ENCODE peak calls at places on chromosomes 2 and 18, in six cellular contexts. S is AG04450; X is stimulated activated naive CD4-positive, alpha-beta T cell; J is naive thymus-derived CD8-positive, alpha-beta T cell; W is right lobe of liver; G is sigmoid colon. Y is an unnamed sample.
A peak's percentile ranks its signal among the peaks of the same experiment; 100 is the strongest.

GRCh38 chr2:177275671-177276070 is 11.1 kb upstream of the NFE2L2 start:
- DNase-seq in S (peak; percentile 72), X (no peak), J (no peak), W (no peak), G (no peak), Y (no peak)

GRCh38 chr2:88329815-88330603 is 122.5 kb downstream of the FOXI3 start:
- DNase-seq in S (no peak), X (no peak), J (no peak), W (no peak), G (no peak), Y (no peak)

GRCh38 chr2:169815849-169816248 is 8.9 kb downstream of the METTL5 start:
- DNase-seq in S (peak; percentile 60), X (no peak), J (no peak), W (no peak), G (no peak), Y (no peak)

GRCh38 chr2:62423235-62423634 is 82.8 kb downstream of the TMEM17 start:
- DNase-seq in S (no peak), X (no peak), J (no peak), W (no peak), G (no peak), Y (no peak)

GRCh38 chr2:206211657-206212255 is 52.1 kb downstream of the EEF1B2 start:
- DNase-seq in S (no peak), X (no peak), J (no peak), W (no peak), G (no peak), Y (peak; percentile 42)

GRCh38 chr2:143632751-143633374 is 503.6 kb downstream of the ARHGAP15 start:
- DNase-seq in S (no peak), X (no peak), J (no peak), W (no peak), G (no peak), Y (no peak)

GRCh38 chr2:2191110-2191707 is 139.9 kb downstream of the MYT1L start:
- DNase-seq in S (no peak), X (no peak), J (no peak), W (no peak), G (no peak), Y (no peak)

GRCh38 chr2:54597153-54597827 is 126.2 kb upstream of the EML6 start:
- DNase-seq in S (no peak), X (no peak), J (peak; percentile 13), W (peak; percentile 72), G (peak; percentile 90), Y (no peak)

GRCh38 chr2:27262379-27263286 is at the start of gene SLC30A3:
- DNase-seq in S (no peak), X (peak; percentile 68), J (peak; percentile 29), W (peak; percentile 72), G (peak; percentile 71), Y (no peak)

GRCh38 chr2:232522014-232522854 is 2.0 kb downstream of the PRSS56 start:
- DNase-seq in S (no peak), X (peak; percentile 45), J (peak; percentile 43), W (no peak), G (no peak), Y (no peak)

GRCh38 chr18:63736856-63737255 is 34.1 kb downstream of the SERPINB11 start:
- DNase-seq in S (no peak), X (no peak), J (no peak), W (no peak), G (no peak), Y (no peak)

GRCh38 chr2:109187711-109188484 is 58.9 kb downstream of the SH3RF3 start:
- DNase-seq in S (no peak), X (no peak), J (no peak), W (no peak), G (peak; percentile 56), Y (no peak)

GRCh38 chr2:157256621-157257020 is 884 bp upstream of the GALNT5 start:
- DNase-seq in S (no peak), X (no peak), J (no peak), W (no peak), G (no peak), Y (no peak)

GRCh38 chr2:128449226-128450061 is 130.8 kb upstream of the HS6ST1 start:
- DNase-seq in S (no peak), X (no peak), J (no peak), W (no peak), G (peak; percentile 56), Y (no peak)

GRCh38 chr2:183993052-183993451 is 605.3 kb upstream of the ZNF804A start:
- DNase-seq in S (no peak), X (no peak), J (no peak), W (no peak), G (no peak), Y (no peak)

GRCh38 chr2:126831234-126832005 is 67.3 kb upstream of the TEX51 start:
- DNase-seq in S (no peak), X (no peak), J (no peak), W (no peak), G (peak; percentile 32), Y (no peak)

GRCh38 chr18:57859314-57859713 is 56.2 kb upstream of the ATP8B1 start:
- DNase-seq in S (no peak), X (no peak), J (no peak), W (no peak), G (no peak), Y (no peak)